ENCODE peak calls at places on chromosomes 13 and 19, in six cellular contexts. E, B, I, A, S and D are unnamed samples.

GRCh38 chr13:29597246-29597645 is 1.8 kb upstream of the SLC7A1 start:
- DNase-seq in A (no peak), S (no peak), B (no peak), I (no peak), E (no peak), D (no peak)

GRCh38 chr13:32202268-32202667 is 112.9 kb downstream of the ZAR1L start:
- DNase-seq in S (no peak), E (no peak), A (no peak), B (no peak), I (no peak), D (no peak)

GRCh38 chr13:109737606-109738005 is 48.8 kb downstream of the IRS2 start:
- DNase-seq in A (no peak), E (peak), B (no peak), I (no peak), S (no peak), D (no peak)

GRCh38 chr19:50928841-50929240 is 17.6 kb upstream of the KLK4 start:
- DNase-seq in B (no peak), E (peak), A (no peak), S (no peak), I (no peak), D (no peak)

GRCh38 chr13:26991508-26992181 is 180.0 kb downstream of the USP12 start:
- DNase-seq in E (peak), S (no peak), A (no peak), I (no peak), B (no peak), D (no peak)

GRCh38 chr13:83515267-83515666 is 367.0 kb downstream of the SLITRK1 start:
- DNase-seq in S (no peak), A (no peak), B (no peak), E (no peak), I (no peak), D (no peak)

GRCh38 chr13:113350938-113351335 is 13.0 kb downstream of the GRTP1 start:
- DNase-seq in S (no peak), A (no peak), I (peak), E (no peak), B (no peak), D (no peak)

GRCh38 chr13:78593652-78594494 is 9.5 kb downstream of the POU4F1 start:
- DNase-seq in E (no peak), B (no peak), A (no peak), S (no peak), I (no peak), D (no peak)

GRCh38 chr19:8054169-8054568 is 1.6 kb downstream of the CCL25 start:
- DNase-seq in S (no peak), A (no peak), E (no peak), B (no peak), I (no peak), D (no peak)

GRCh38 chr19:28313633-28314032 is 899.3 kb downstream of the UQCRFS1 start:
- DNase-seq in B (peak), I (no peak), S (peak), A (no peak), E (no peak), D (no peak)

GRCh38 chr19:18999016-18999758 is 34.1 kb downstream of the SUGP2 start:
- DNase-seq in E (no peak), S (no peak), A (no peak), B (no peak), I (no peak), D (no peak)

DNA sequence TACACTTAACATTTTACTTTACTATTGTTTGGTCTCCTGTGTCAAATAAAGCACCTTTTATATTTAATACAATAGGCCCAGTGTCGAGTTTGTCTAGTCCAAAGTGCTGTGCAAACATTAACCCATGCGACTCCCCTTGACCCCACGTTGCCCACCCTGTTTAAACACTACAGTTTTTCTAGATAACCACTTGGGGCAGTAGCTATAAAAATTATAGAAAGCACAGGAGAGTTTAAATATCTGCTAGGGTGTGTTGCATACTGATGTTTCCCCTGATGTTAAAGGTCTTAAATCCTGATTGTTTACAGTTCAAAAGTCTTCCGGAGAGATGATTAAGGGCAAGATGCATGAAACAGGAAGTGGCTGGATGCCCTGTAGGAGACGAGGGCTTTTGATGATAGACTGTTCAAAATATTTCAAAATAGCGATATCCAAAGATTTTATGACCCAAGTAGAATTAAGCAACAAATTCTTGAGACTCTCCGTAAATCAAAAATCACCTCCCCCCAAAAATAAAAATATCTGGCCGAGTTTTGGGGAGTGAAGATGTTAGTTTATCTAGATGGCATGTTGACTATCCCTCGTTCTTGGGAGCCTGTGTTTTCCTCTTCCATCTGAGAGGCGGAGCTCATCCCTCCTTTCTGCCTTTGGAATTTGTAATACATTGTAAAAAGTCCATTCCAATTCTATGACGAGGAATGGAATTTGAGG is 167.1 kb downstream of the FGF9 start:
- DNase-seq in E (no peak), S (no peak), B (no peak), A (no peak), I (no peak), D (no peak)
- TF ChIP-seq CTCF in E (no peak), S (no peak), B (no peak), A (no peak), I (no peak), D (no peak)

GRCh38 chr19:48807590-48808308 is 3.1 kb downstream of the BCAT2 start:
- DNase-seq in I (no peak), E (no peak), S (no peak), B (no peak), A (peak), D (no peak)
- TF ChIP-seq CTCF in I (no peak), E (peak), S (no peak), B (no peak), A (no peak), D (no peak)

DNA sequence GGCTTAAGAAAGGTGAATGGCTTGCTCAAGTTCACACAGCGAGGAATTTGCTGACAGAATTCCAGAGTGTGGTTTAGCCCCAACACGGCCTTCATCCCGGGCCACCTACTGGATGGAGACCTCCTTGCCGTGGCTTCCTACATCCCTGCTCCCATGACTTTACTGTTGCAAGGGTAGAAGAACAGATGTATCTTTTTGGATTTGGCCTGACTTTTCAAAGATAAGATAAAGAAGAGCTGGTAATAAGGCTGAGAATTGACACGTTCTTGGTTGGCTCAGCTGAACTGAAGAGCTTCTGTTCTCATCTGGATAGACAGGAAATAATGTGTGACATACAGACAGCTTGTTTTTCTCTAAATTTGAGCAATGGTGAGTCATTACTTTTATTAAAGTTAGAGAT is 113.1 kb downstream of the KLF5 start:
- DNase-seq in S (no peak), A (no peak), E (no peak), B (no peak), I (no peak), D (no peak)
- TF ChIP-seq CTCF in S (no peak), A (no peak), E (no peak), B (peak), I (no peak), D (no peak)

DNA sequence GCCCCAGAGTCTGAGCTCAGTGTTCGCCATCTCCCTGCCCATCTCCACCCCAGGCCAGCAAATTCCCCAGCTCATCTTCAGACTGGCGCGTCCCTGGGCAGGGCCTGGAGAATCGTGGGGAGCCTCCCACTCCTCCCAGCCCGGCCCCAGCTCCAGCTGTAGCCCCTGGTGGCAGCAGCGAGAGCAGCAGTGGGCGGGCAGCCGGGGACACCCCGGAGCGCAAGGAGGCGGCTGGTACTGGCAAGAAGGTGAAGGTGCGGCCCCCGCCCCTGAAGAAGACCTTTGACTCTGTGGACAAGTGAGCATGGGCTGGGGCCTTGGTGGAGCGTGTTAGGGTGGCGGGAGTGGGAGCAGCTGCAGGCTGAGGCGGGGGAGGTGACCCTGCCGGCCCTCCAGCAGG is 8.4 kb upstream of the PRR19 start:
- DNase-seq in A (peak), E (no peak), S (no peak), B (no peak), I (no peak), D (no peak)
- TF ChIP-seq CTCF in A (no peak), E (no peak), S (no peak), B (peak), I (no peak), D (no peak)

DNA sequence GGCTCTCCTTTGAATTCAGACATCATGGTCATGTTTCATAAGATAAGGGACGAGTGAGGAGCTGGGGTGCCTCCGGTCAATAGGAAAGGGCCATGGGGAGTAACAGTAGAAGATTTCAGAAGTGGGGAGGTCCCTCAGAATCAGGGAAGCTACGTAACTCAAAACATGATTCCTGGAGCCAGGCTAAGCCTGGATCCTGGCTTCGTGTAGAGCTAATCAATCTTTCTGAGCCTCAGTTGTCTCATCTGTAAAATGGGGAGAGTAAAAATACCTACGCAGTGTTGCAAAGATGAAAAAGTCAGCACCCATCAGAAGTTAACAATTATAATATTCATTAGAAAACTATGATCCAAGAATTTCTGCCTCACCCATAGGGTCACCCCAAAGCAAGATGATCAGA is 106.5 kb downstream of the CACNA1A start:
- DNase-seq in E (no peak), S (no peak), B (no peak), I (no peak), A (no peak), D (no peak)
- TF ChIP-seq CTCF in E (no peak), S (no peak), B (no peak), I (no peak), A (no peak), D (no peak)

GRCh38 chr19:23917856-23918255 is 3.2 kb downstream of the ZNF726 start:
- DNase-seq in E (no peak), I (no peak), S (no peak), A (no peak), B (peak), D (no peak)
- TF ChIP-seq CTCF in E (no peak), I (no peak), S (no peak), A (no peak), B (no peak), D (no peak)

GRCh38 chr19:33720691-33721682 is 75.7 kb upstream of the KCTD15 start:
- DNase-seq in S (no peak), A (no peak), B (no peak), I (no peak), E (no peak), D (no peak)
- TF ChIP-seq CTCF in S (no peak), A (no peak), B (no peak), I (no peak), E (no peak), D (no peak)